ENCODE peak calls at places on chromosomes 3 and 15, in eight cellular contexts. O is T1000, E is amygdala, A is fibroblast of pulmonary artery, P is BE2C, G is adrenal gland, I is heart left ventricle, M is HuH-7.5. N is an unnamed sample.

GRCh38 chr3:13827256-13827655 is 52.6 kb downstream of the WNT7A start:
- DNase-seq in G (no peak), M (no peak), I (no peak), A (no peak), O (no peak), P (no peak), E (no peak), N (no peak)

GRCh38 chr3:175258763-175259162 is 399.6 kb downstream of the NAALADL2 start:
- DNase-seq in I (no peak), A (peak), G (no peak), O (no peak), M (no peak), P (no peak), E (no peak), N (peak)

GRCh38 chr15:99306694-99307338 is 55.5 kb downstream of the LRRC28 start:
- DNase-seq in E (no peak), G (peak), M (no peak), O (no peak), I (peak), A (no peak), P (no peak), N (peak)

GRCh38 chr3:181698263-181698944 is 13.3 kb upstream of the SOX2 start:
- DNase-seq in M (no peak), O (no peak), G (no peak), I (no peak), A (no peak), P (no peak), E (peak), N (no peak)

GRCh38 chr15:94972314-94972713 is 741.0 kb downstream of the MCTP2 start:
- DNase-seq in I (no peak), G (no peak), O (no peak), M (no peak), A (peak), E (no peak), P (no peak), N (no peak)

GRCh38 chr15:87489902-87490301 is 766.6 kb downstream of the NTRK3 start:
- DNase-seq in E (no peak), P (peak), M (no peak), G (no peak), O (no peak), A (no peak), I (no peak), N (no peak)

GRCh38 chr3:104547040-104547439 is 819.7 kb upstream of the ALCAM start:
- DNase-seq in M (no peak), E (no peak), O (no peak), P (no peak), G (no peak), I (no peak), A (no peak), N (no peak)

GRCh38 chr3:170330366-170330765 is 27.1 kb upstream of the SKIL start:
- DNase-seq in G (no peak), P (no peak), A (peak), I (no peak), E (no peak), O (peak), M (no peak), N (no peak)

GRCh38 chr15:97966924-97967620 is 6.6 kb downstream of the ARRDC4 start:
- DNase-seq in O (no peak), M (no peak), E (no peak), A (no peak), G (no peak), P (no peak), I (no peak), N (no peak)